ENCODE peak calls at places on chromosomes 13 and 19, in four cellular contexts. F, R, P and T are unnamed samples.

GRCh38 chr13:100887729-100888151 is 213.1 kb upstream of the TMTC4 start:
- DNase-seq in P (no peak), R (no peak), F (no peak), T (no peak)

GRCh38 chr13:61778531-61778930 is 362.9 kb upstream of the PCDH20 start:
- DNase-seq in P (no peak), R (no peak), F (peak; percentile 51), T (no peak)

GRCh38 chr19:43623889-43624670 is 4.7 kb upstream of the ZNF428 start:
- DNase-seq in P (no peak), F (peak; percentile 94), R (no peak), T (no peak)

GRCh38 chr19:48842744-48843162 is 6.5 kb upstream of the HSD17B14 start:
- DNase-seq in P (peak; percentile 41), R (peak; percentile 35), F (peak; percentile 93), T (no peak)

GRCh38 chr19:17803264-17803896 is 8.4 kb downstream of the B3GNT3 start:
- DNase-seq in P (no peak), R (no peak), F (no peak), T (no peak)

GRCh38 chr13:54449922-54450321 is 1421.3 kb downstream of the OLFM4 start:
- DNase-seq in R (no peak), P (no peak), F (peak; percentile 45), T (no peak)

GRCh38 chr13:81473366-81473899 is 1132.5 kb upstream of the SPRY2 start:
- DNase-seq in F (no peak), R (no peak), P (no peak), T (no peak)

GRCh38 chr13:55761986-55762385 is 1378.7 kb upstream of the PRR20A start:
- DNase-seq in R (no peak), P (no peak), F (no peak), T (no peak)

GRCh38 chr13:45108716-45109706 is 11.3 kb upstream of the GTF2F2 start:
- DNase-seq in R (no peak), P (no peak), F (peak; percentile 77), T (no peak)

GRCh38 chr13:47472516-47472915 is 528.6 kb downstream of the SUCLA2 start:
- DNase-seq in P (no peak), F (peak; percentile 70), R (no peak), T (no peak)

GRCh38 chr19:42132030-42132628 is at the start of gene POU2F2:
- DNase-seq in P (no peak), R (peak; percentile 92), F (peak; percentile 60), T (no peak)